ENCODE peak calls at places on chromosomes 5 and 9, in five cellular contexts. A is HFF-Myc; Z is tibial artery; F is CD4-positive, alpha-beta T cell; Q is GM20000. S is an unnamed sample.

GRCh38 chr5:147455321-147455720 is 54.5 kb downstream of the DPYSL3 start:
- DNase-seq in Z (peak), A (peak), F (no peak), Q (no peak), S (no peak)

GRCh38 chr5:38540348-38540747 is 16.1 kb downstream of the LIFR start:
- DNase-seq in Z (peak), Q (no peak), F (no peak), A (no peak), S (no peak)

GRCh38 chr9:127358770-127359169 is 38.2 kb upstream of the SLC2A8 start:
- DNase-seq in Q (no peak), F (no peak), Z (no peak), A (no peak), S (no peak)

GRCh38 chr5:22649076-22649475 is 204.1 kb downstream of the CDH12 start:
- DNase-seq in Z (no peak), Q (no peak), F (no peak), A (no peak), S (no peak)

GRCh38 chr5:54361683-54362411 is 51.5 kb upstream of the ARL15 start:
- DNase-seq in A (no peak), Q (no peak), F (no peak), Z (no peak), S (no peak)

GRCh38 chr9:105636331-105636730 is 25.9 kb upstream of the TAL2 start:
- DNase-seq in F (no peak), A (no peak), Q (no peak), Z (no peak), S (no peak)

GRCh38 chr5:173743641-173744343 is 127.3 kb upstream of the BOD1 start:
- DNase-seq in A (no peak), F (no peak), Q (peak), Z (no peak), S (no peak)

GRCh38 chr9:93295031-93295430 is 111.1 kb downstream of the WNK2 start:
- DNase-seq in A (no peak), Z (peak), F (no peak), Q (peak), S (no peak)

GRCh38 chr9:130451509-130452388 is 7.0 kb downstream of the ASS1 start:
- DNase-seq in Z (peak), A (peak), F (no peak), Q (no peak), S (peak)

GRCh38 chr5:131758520-131758900 is 38.3 kb downstream of the FNIP1 start:
- DNase-seq in Q (no peak), A (no peak), F (no peak), Z (no peak), S (no peak)

GRCh38 chr5:44663991-44664710 is 144.6 kb upstream of the MRPS30 start:
- DNase-seq in Z (peak), A (no peak), F (no peak), Q (no peak), S (no peak)

GRCh38 chr5:144187699-144188294 is 17.1 kb downstream of the KCTD16 start:
- DNase-seq in A (peak), Q (peak), Z (no peak), F (peak), S (peak)

GRCh38 chr5:168311061-168311566 is 19.7 kb downstream of the WWC1 start:
- DNase-seq in A (no peak), Q (no peak), Z (no peak), F (no peak), S (no peak)

GRCh38 chr5:168477060-168477459 is 9.2 kb upstream of the RARS1 start:
- DNase-seq in Q (no peak), Z (no peak), F (no peak), A (no peak), S (no peak)

GRCh38 chr9:91419222-91420191 is 4.1 kb downstream of the NFIL3 start:
- DNase-seq in A (peak), F (no peak), Z (peak), Q (no peak), S (peak)

GRCh38 chr5:95410269-95410668 is 19.1 kb downstream of the FAM81B start:
- DNase-seq in F (no peak), Z (no peak), Q (no peak), A (no peak), S (no peak)

DNA sequence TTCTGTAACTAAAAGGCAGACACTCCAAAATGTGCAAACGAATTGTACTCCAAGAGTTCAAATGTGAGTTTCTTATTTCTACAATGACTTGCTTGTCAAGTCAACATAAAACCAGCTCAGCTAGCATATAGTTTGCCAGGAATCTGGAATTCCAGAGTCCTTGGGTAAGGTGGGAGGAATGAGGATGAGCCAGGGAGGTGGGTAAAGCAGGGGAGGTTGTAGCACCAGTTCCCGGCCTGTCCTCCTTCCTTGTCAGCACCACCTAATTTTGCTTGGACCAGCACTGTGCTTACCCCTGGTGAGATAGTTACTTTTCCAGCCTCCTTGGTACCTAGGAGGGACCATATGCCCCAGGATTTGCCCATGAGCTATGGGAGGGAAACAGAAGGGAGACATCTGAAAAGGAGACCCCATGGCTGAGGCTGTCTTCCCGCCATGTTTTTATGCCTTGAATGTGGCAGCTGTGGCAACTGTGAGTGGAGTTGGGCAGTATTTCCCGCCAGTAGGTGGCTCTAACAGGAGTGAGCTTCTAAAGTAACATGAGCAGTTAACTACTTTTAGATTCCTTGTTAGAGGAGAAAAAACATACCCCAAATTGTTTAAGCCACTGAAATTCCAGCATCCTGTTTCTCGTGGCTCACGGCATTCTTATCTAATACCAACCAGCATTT is 302.5 kb downstream of the TENT4A start:
- DNase-seq in F (no peak), Z (no peak), A (no peak), Q (no peak), S (no peak)
- TF ChIP-seq CTCF in F (no peak), Z (no peak), A (no peak), Q (no peak), S (no peak)

GRCh38 chr5:158792186-158792585 is 307.5 kb downstream of the EBF1 start:
- DNase-seq in F (no peak), A (no peak), Q (no peak), Z (no peak), S (no peak)

GRCh38 chr5:158798140-158798539 is 301.6 kb downstream of the EBF1 start:
- DNase-seq in Q (no peak), Z (no peak), F (no peak), A (no peak), S (no peak)

GRCh38 chr5:158796812-158797497 is 302.8 kb downstream of the EBF1 start:
- DNase-seq in Z (no peak), Q (no peak), A (no peak), F (no peak), S (no peak)

GRCh38 chr5:158801286-158801685 is 298.4 kb downstream of the EBF1 start:
- DNase-seq in Z (no peak), F (no peak), A (no peak), Q (no peak), S (no peak)

DNA sequence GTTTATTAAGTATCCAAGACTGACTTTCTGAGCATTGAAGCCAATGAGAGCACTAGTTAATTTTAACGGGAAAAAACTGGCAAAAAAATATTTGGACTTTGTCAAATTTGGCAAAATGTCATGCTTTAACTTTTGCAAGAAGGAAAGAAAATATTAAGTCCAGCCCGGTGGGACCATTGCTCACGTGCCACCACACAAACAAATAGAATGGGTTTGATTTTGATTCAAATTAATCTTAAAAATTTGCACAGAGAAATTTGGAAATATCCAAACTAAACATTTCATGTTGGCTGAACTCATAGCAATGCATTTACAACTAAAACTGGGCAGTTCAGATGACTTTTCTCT is 302.2 kb downstream of the EBF1 start:
- DNase-seq in Q (no peak), A (no peak), F (no peak), Z (no peak), S (no peak)
- TF ChIP-seq CTCF in Q (no peak), A (no peak), F (no peak), Z (no peak), S (no peak)

GRCh38 chr5:10228288-10228687 is 21.4 kb downstream of the ATPSCKMT start:
- DNase-seq in Z (no peak), Q (no peak), A (no peak), F (no peak), S (no peak)
- TF ChIP-seq CTCF in Z (no peak), Q (no peak), A (no peak), F (no peak), S (no peak)

DNA sequence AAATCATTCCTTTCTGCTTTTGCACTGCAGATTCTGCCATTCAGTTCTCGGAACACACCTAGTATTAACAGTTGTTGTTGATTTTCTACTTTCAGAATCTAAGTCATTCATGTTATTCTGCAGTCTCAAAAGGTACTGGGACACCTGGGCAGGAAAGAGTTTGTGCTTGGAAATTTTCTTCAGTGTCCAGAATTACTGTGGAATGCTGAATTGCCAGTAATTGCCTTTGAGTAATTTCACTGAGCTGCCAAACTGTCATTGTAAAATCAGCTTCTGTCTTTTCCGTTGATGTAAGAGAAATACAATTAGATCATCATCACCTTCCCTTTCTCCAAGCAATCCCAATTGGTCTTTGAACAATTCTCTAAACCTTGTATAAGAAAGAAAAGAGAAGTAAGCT is 75.8 kb upstream of the TGFBR1 start:
- DNase-seq in F (no peak), Z (no peak), A (no peak), Q (no peak), S (no peak)
- TF ChIP-seq CTCF in F (no peak), Z (no peak), A (no peak), Q (no peak), S (no peak)

GRCh38 chr9:106993603-106994002 is 130.6 kb downstream of the ZNF462 start:
- DNase-seq in F (no peak), Z (no peak), Q (no peak), A (no peak), S (no peak)

GRCh38 chr9:106992186-106992585 is 129.2 kb downstream of the ZNF462 start:
- DNase-seq in Q (no peak), A (no peak), Z (no peak), F (no peak), S (no peak)

GRCh38 chr9:107000218-107000617 is 137.3 kb downstream of the ZNF462 start:
- DNase-seq in F (no peak), Q (no peak), Z (no peak), A (no peak), S (no peak)

GRCh38 chr9:106994463-106994862 is 131.5 kb downstream of the ZNF462 start:
- DNase-seq in Q (no peak), Z (no peak), F (no peak), A (no peak), S (no peak)
- TF ChIP-seq CTCF in Q (no peak), Z (no peak), F (no peak), A (no peak), S (no peak)

GRCh38 chr5:111830333-111830732 is 73.3 kb upstream of the NREP start:
- DNase-seq in F (no peak), Q (no peak), A (peak), Z (no peak), S (no peak)
- TF ChIP-seq CTCF in F (no peak), Q (no peak), A (no peak), Z (no peak), S (no peak)